ENCODE peak calls at places on chromosomes 3 and 15, in nine cellular contexts. E is spleen; W is activated naive CD4-positive, alpha-beta T cell treated with anti-CD3 and anti-CD28 coated beads, Interleukin-2, amount 50 U/mL, for 72 hours; X is neural crest cell; B is epithelial cell of prostate; Y is CD4-positive, alpha-beta T cell; O is Ammon's horn; H is mesendoderm; T is aorta. Z is an unnamed sample.

GRCh38 chr3:10522646-10523303 is 17.4 kb upstream of the ATP2B2 start:
- DNase-seq in E (no peak), W (no peak), X (no peak), B (no peak), Y (no peak), O (no peak), H (no peak), T (no peak), Z (no peak)

GRCh38 chr3:20101041-20101440 is 60.8 kb downstream of the KAT2B start:
- DNase-seq in E (no peak), W (no peak), X (no peak), B (no peak), Y (no peak), O (no peak), H (no peak), T (no peak), Z (no peak)

GRCh38 chr15:67716171-67716570 is 109.1 kb upstream of the SKOR1 start:
- DNase-seq in E (no peak), W (no peak), X (no peak), B (no peak), Y (no peak), O (no peak), H (no peak), T (no peak), Z (no peak)

GRCh38 chr15:64667736-64668161 is 107.6 kb downstream of the RBPMS2 start:
- DNase-seq in E (no peak), W (no peak), X (no peak), B (no peak), Y (no peak), O (no peak), H (peak; percentile 54), T (no peak), Z (no peak)

GRCh38 chr3:23490459-23490858 is 287.3 kb downstream of the UBE2E2 start:
- DNase-seq in E (no peak), W (no peak), X (no peak), B (peak; percentile 31), Y (no peak), O (no peak), H (no peak), T (no peak), Z (peak; percentile 8)

GRCh38 chr3:29827756-29828155 is 546.9 kb downstream of the RBMS3 start:
- DNase-seq in E (no peak), W (no peak), X (no peak), B (no peak), Y (no peak), O (no peak), H (no peak), T (no peak), Z (no peak)

GRCh38 chr15:49902791-49903481 is 216.1 kb downstream of the ATP8B4 start:
- DNase-seq in E (no peak), W (no peak), X (no peak), B (no peak), Y (no peak), O (peak; percentile 61), H (no peak), T (no peak), Z (no peak)

GRCh38 chr3:148512648-148513047 is 185.1 kb upstream of the AGTR1 start:
- DNase-seq in E (no peak), W (no peak), X (no peak), B (no peak), Y (no peak), O (no peak), H (no peak), T (no peak), Z (no peak)

GRCh38 chr3:160486459-160486869 is 36.9 kb upstream of the TRIM59 start:
- DNase-seq in E (no peak), W (no peak), X (no peak), B (no peak), Y (no peak), O (peak; percentile 20), H (peak; percentile 37), T (no peak), Z (no peak)

GRCh38 chr3:131655076-131655685 is 152.4 kb upstream of the MRPL3 start:
- DNase-seq in E (no peak), W (no peak), X (no peak), B (peak; percentile 18), Y (no peak), O (no peak), H (no peak), T (no peak), Z (no peak)

GRCh38 chr3:150613709-150614480 is 10.8 kb downstream of the SELENOT start:
- DNase-seq in E (no peak), W (no peak), X (no peak), B (no peak), Y (no peak), O (no peak), H (no peak), T (no peak), Z (no peak)

GRCh38 chr3:144456041-144456440 is 484.4 kb downstream of the DIPK2A start:
- DNase-seq in E (no peak), W (no peak), X (no peak), B (no peak), Y (no peak), O (no peak), H (no peak), T (no peak), Z (no peak)

GRCh38 chr15:59999558-60000112 is 4.5 kb upstream of the FOXB1 start:
- DNase-seq in E (no peak), W (no peak), X (no peak), B (no peak), Y (no peak), O (no peak), H (no peak), T (no peak), Z (no peak)

GRCh38 chr3:17258823-17259436 is 374.2 kb downstream of the PLCL2 start:
- DNase-seq in E (no peak), W (peak; percentile 32), X (peak; percentile 3), B (no peak), Y (no peak), O (peak; percentile 54), H (peak; percentile 27), T (no peak), Z (peak; percentile 27)

GRCh38 chr3:122356402-122356801 is 26.6 kb downstream of the MIX23 start:
- DNase-seq in E (no peak), W (no peak), X (no peak), B (no peak), Y (peak; percentile 5), O (peak; percentile 15), H (peak; percentile 78), T (no peak), Z (peak; percentile 19)

GRCh38 chr3:123511726-123512125 is 62.8 kb upstream of the ADCY5 start:
- DNase-seq in E (no peak), W (no peak), X (no peak), B (no peak), Y (no peak), O (no peak), H (peak; percentile 31), T (no peak), Z (no peak)

GRCh38 chr3:136195258-136196063 is 674 bp downstream of the MSL2 start:
- DNase-seq in E (peak; percentile 97), W (peak; percentile 73), X (peak; percentile 44), B (no peak), Y (peak; percentile 74), O (peak; percentile 74), H (peak; percentile 81), T (peak; percentile 91), Z (peak; percentile 60)

GRCh38 chr3:50390523-50391177 is 31.3 kb upstream of the TMEM115 start:
- DNase-seq in E (peak; percentile 81), W (no peak), X (no peak), B (no peak), Y (no peak), O (peak; percentile 62), H (no peak), T (peak; percentile 78), Z (no peak)

GRCh38 chr3:156840826-156841689 is 14.9 kb downstream of the LEKR1 start:
- DNase-seq in E (no peak), W (no peak), X (no peak), B (no peak), Y (no peak), O (no peak), H (peak; percentile 7), T (no peak), Z (no peak)

GRCh38 chr3:172601066-172601832 is 78.0 kb upstream of the TNFSF10 start:
- DNase-seq in E (no peak), W (no peak), X (no peak), B (no peak), Y (no peak), O (no peak), H (no peak), T (no peak), Z (no peak)

GRCh38 chr3:122299222-122299621 is 25.8 kb upstream of the CSTA start:
- DNase-seq in E (no peak), W (no peak), X (no peak), B (no peak), Y (no peak), O (no peak), H (no peak), T (no peak), Z (no peak)

GRCh38 chr3:15527031-15527459 is 5.5 kb upstream of the COLQ start:
- DNase-seq in E (no peak), W (no peak), X (no peak), B (no peak), Y (no peak), O (no peak), H (peak; percentile 95), T (no peak), Z (peak; percentile 31)